ENCODE peak calls at places on chromosomes 12 and 14, in seven cellular contexts. C, U, I, F, G, D and R are unnamed samples.

GRCh38 chr12:21774358-21775129 is at the start of gene KCNJ8:
- DNase-seq in I (no peak), F (peak), G (no peak), U (peak), C (peak), D (no peak), R (no peak)

GRCh38 chr14:24964048-24964447 is 85.9 kb downstream of the STXBP6 start:
- DNase-seq in D (no peak), I (no peak), F (no peak), G (no peak), C (no peak), U (no peak), R (no peak)

GRCh38 chr14:70018246-70018645 is 139.0 kb downstream of the SMOC1 start:
- DNase-seq in G (no peak), U (no peak), C (no peak), D (no peak), I (no peak), F (no peak), R (no peak)

GRCh38 chr12:122866950-122867607 is 28.8 kb downstream of the VPS37B start:
- DNase-seq in D (no peak), F (peak), C (no peak), I (no peak), G (no peak), U (no peak), R (no peak)

GRCh38 chr14:63857467-63858030 is 4.7 kb downstream of the SYNE2 start:
- DNase-seq in F (no peak), G (peak), U (no peak), D (no peak), I (peak), C (no peak), R (no peak)

GRCh38 chr12:51951843-51952722 is 584 bp downstream of the ACVR1B start:
- DNase-seq in G (no peak), C (peak), U (no peak), I (no peak), D (no peak), F (peak), R (no peak)

GRCh38 chr14:51575225-51576111 is 76.2 kb upstream of the FRMD6 start:
- DNase-seq in D (no peak), I (no peak), C (no peak), G (no peak), U (no peak), F (no peak), R (no peak)

GRCh38 chr12:100251917-100252316 is 15.0 kb downstream of the DEPDC4 start:
- DNase-seq in F (no peak), D (no peak), C (peak), G (no peak), U (peak), I (no peak), R (no peak)

GRCh38 chr14:44204061-44204815 is 302.8 kb downstream of the FSCB start:
- DNase-seq in G (no peak), I (no peak), F (no peak), D (no peak), C (no peak), U (no peak), R (no peak)

GRCh38 chr12:57476162-57476992 is 3.3 kb downstream of the ARHGAP9 start:
- DNase-seq in U (no peak), F (peak), I (peak), G (peak), C (no peak), D (no peak), R (peak)

GRCh38 chr12:22083167-22083566 is 37.1 kb downstream of the CMAS start:
- DNase-seq in U (peak), C (no peak), F (no peak), I (peak), G (no peak), D (peak), R (no peak)

GRCh38 chr14:43041976-43042375 is 1435.3 kb downstream of the LRFN5 start:
- DNase-seq in D (no peak), U (no peak), G (no peak), F (no peak), I (no peak), C (no peak), R (no peak)